ENCODE peak calls at places on chromosomes 12 and 14, in ten cellular contexts. I is iPS-NIHi11, D is lower leg skin, S is GDM1, U is iPS DF 19.7, H is lung, B is NCI-H748 treated with DMSO at 0.1 percent for 48 hours, P is anterior cingulate cortex, Z is cardiac muscle cell, O is lung microvascular endothelial cell. E is an unnamed sample.

GRCh38 chr14:96581902-96582640 is 79.9 kb downstream of the PAPOLA start:
- DNase-seq in I (peak), D (no peak), S (no peak), U (no peak), H (no peak), B (no peak), P (no peak), Z (no peak), O (no peak), E (no peak)

GRCh38 chr12:75933136-75933535 is 98.4 kb downstream of the PHLDA1 start:
- DNase-seq in I (no peak), D (no peak), S (no peak), U (no peak), H (no peak), B (no peak), P (no peak), Z (no peak), O (peak), E (peak)

GRCh38 chr14:92861856-92862807 is 60.8 kb upstream of the CHGA start:
- DNase-seq in I (no peak), D (no peak), S (no peak), U (no peak), H (no peak), B (peak), P (no peak), Z (no peak), O (no peak), E (no peak)

GRCh38 chr12:123513805-123514204 is 19.7 kb downstream of the RILPL1 start:
- DNase-seq in I (no peak), D (no peak), S (no peak), U (no peak), H (no peak), B (no peak), P (no peak), Z (no peak), O (no peak), E (no peak)

GRCh38 chr14:90818715-90819114 is 2.5 kb upstream of the TTC7B start:
- DNase-seq in I (no peak), D (no peak), S (no peak), U (no peak), H (no peak), B (no peak), P (no peak), Z (no peak), O (no peak), E (no peak)

GRCh38 chr12:20398720-20399119 is 30.4 kb downstream of the PDE3A start:
- DNase-seq in I (no peak), D (peak), S (no peak), U (no peak), H (no peak), B (no peak), P (no peak), Z (no peak), O (no peak), E (no peak)

GRCh38 chr12:110750784-110751461 is 8.2 kb upstream of the PPP1CC start:
- DNase-seq in I (no peak), D (peak), S (no peak), U (no peak), H (no peak), B (no peak), P (no peak), Z (no peak), O (no peak), E (peak)

GRCh38 chr12:6916426-6917200 is 2.2 kb downstream of the ENO2 start:
- DNase-seq in I (no peak), D (no peak), S (no peak), U (no peak), H (no peak), B (no peak), P (no peak), Z (no peak), O (no peak), E (no peak)

GRCh38 chr12:108102363-108102762 is 26.7 kb upstream of the WSCD2 start:
- DNase-seq in I (no peak), D (no peak), S (no peak), U (no peak), H (no peak), B (no peak), P (no peak), Z (no peak), O (no peak), E (no peak)

E was measured in LHCN-M2.